ENCODE peak calls at places on chromosomes 3 and 15, in four cellular contexts. H, X, C and R are unnamed samples.

GRCh38 chr3:45261333-45262110 is 35.4 kb upstream of the TMEM158 start:
- DNase-seq in H (no peak), C (no peak), X (no peak), R (no peak)

GRCh38 chr15:39504812-39505211 is 76.1 kb upstream of the THBS1 start:
- DNase-seq in X (peak), H (peak), C (no peak), R (peak)

GRCh38 chr15:101487060-101487459 is 2.4 kb downstream of the PCSK6 start:
- DNase-seq in H (no peak), X (no peak), C (no peak), R (no peak)

GRCh38 chr3:148815316-148815715 is 12.3 kb upstream of the CPB1 start:
- DNase-seq in C (no peak), X (no peak), H (no peak), R (no peak)

GRCh38 chr3:172530566-172530965 is 7.3 kb upstream of the TNFSF10 start:
- DNase-seq in X (no peak), C (no peak), H (peak), R (no peak)

GRCh38 chr3:47780727-47781325 is 867 bp downstream of the SMARCC1 start:
- DNase-seq in X (no peak), C (no peak), H (peak), R (peak)

GRCh38 chr3:71491141-71491752 is 92.3 kb downstream of the FOXP1 start:
- DNase-seq in H (no peak), X (no peak), C (no peak), R (no peak)

GRCh38 chr3:125683067-125683844 is 88.0 kb upstream of the OSBPL11 start:
- DNase-seq in H (peak), C (no peak), X (no peak), R (no peak)

GRCh38 chr3:173891272-173892100 is 493.9 kb downstream of the NLGN1 start:
- DNase-seq in H (peak), C (no peak), X (no peak), R (peak)

GRCh38 chr3:50542177-50543034 is 25.1 kb downstream of the C3orf18 start:
- DNase-seq in X (no peak), H (peak), C (peak), R (peak)

GRCh38 chr3:49013738-49014660 is 4.4 kb downstream of the DALRD3 start:
- DNase-seq in C (peak), H (peak), X (no peak), R (no peak)

GRCh38 chr3:2150576-2150975 is 51.9 kb downstream of the CNTN4 start:
- DNase-seq in X (no peak), C (no peak), H (no peak), R (no peak)

GRCh38 chr3:192841428-192841827 is 76.2 kb downstream of the MB21D2 start:
- DNase-seq in C (no peak), H (no peak), X (no peak), R (no peak)

GRCh38 chr3:111616417-111617105 is 21.4 kb upstream of the ZBED2 start:
- DNase-seq in X (no peak), C (no peak), H (peak), R (no peak)

GRCh38 chr3:177056927-177057326 is 140.4 kb downstream of the TBL1XR1 start:
- DNase-seq in C (no peak), H (no peak), X (no peak), R (no peak)

GRCh38 chr3:41683666-41684350 is 278.1 kb downstream of the ULK4 start:
- DNase-seq in C (peak), X (peak), H (peak), R (peak)

GRCh38 chr3:113505867-113506266 is 9.1 kb downstream of the SPICE1 start:
- DNase-seq in H (no peak), C (no peak), X (no peak), R (no peak)

GRCh38 chr3:3800076-3800448 is 831 bp downstream of the LRRN1 start:
- DNase-seq in H (no peak), X (no peak), C (peak), R (no peak)

GRCh38 chr3:123817413-123817812 is 66.7 kb downstream of the MYLK start:
- DNase-seq in C (no peak), X (no peak), H (peak), R (peak)

GRCh38 chr3:100254168-100254777 is 6.5 kb upstream of the TBC1D23 start:
- DNase-seq in X (no peak), C (peak), H (peak), R (peak)

GRCh38 chr3:125353128-125353527 is 22.0 kb downstream of the ZNF148 start:
- DNase-seq in X (no peak), C (no peak), H (no peak), R (no peak)

GRCh38 chr15:56249080-56249479 is 5.4 kb upstream of the RFX7 start:
- DNase-seq in H (peak), C (peak), X (peak), R (peak)

GRCh38 chr15:31268911-31269784 is 57.5 kb upstream of the KLF13 start:
- DNase-seq in X (no peak), H (no peak), C (peak), R (no peak)

GRCh38 chr3:169562988-169563774 is 100.3 kb downstream of the MECOM start:
- DNase-seq in H (peak), C (no peak), X (no peak), R (no peak)

GRCh38 chr3:169563775-169564059 is 99.8 kb downstream of the MECOM start:
- DNase-seq in X (no peak), C (no peak), H (no peak), R (no peak)

GRCh38 chr3:169564883-169565282 is 98.6 kb downstream of the MECOM start:
- DNase-seq in C (no peak), X (no peak), H (no peak), R (no peak)
- TF ChIP-seq CTCF in C (no peak), X (peak), H (peak), R (peak)

GRCh38 chr15:90441011-90441410 is 53.0 kb downstream of the IQGAP1 start:
- DNase-seq in C (no peak), X (no peak), H (no peak), R (no peak)
- TF ChIP-seq CTCF in C (no peak), X (no peak), H (no peak), R (no peak)

GRCh38 chr3:13479582-13480339 is at the start of gene HDAC11:
- DNase-seq in X (peak), C (peak), H (peak), R (peak)
- TF ChIP-seq CTCF in X (peak), C (no peak), H (no peak), R (peak)

DNA sequence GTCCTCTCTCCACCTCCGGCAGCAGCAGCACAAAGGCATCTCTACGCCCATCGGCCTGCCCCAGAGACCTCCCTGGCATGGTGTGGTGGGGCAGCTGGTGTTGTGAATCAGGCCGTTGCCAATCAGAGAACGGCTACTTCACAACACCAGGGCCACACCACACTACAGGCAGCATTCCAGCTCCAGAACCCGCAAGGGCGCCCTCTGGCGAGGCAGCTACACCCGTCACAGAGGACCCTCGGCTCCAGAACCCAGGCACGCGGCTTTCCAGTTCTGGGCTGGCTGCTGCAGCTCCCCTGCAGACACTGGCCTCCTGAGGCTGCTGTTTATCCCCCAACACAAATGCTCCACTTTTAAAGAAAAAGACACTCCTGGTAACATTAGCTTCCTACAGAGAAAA is 127.5 kb upstream of the TOPAZ1 start:
- DNase-seq in X (no peak), H (peak), C (peak), R (no peak)
- TF ChIP-seq CTCF in X (peak), H (peak), C (no peak), R (peak)

GRCh38 chr3:161247049-161247448 is 25.9 kb downstream of the NMD3 start:
- DNase-seq in X (no peak), C (no peak), H (no peak), R (no peak)
- TF ChIP-seq CTCF in X (no peak), C (no peak), H (no peak), R (no peak)

GRCh38 chr15:85330941-85331588 is 49.3 kb upstream of the AKAP13 start:
- DNase-seq in C (peak), H (peak), X (peak), R (peak)
- TF ChIP-seq CTCF in C (peak), H (peak), X (peak), R (peak)

GRCh38 chr3:57911588-57911987 is 96.6 kb upstream of the FLNB start:
- DNase-seq in X (no peak), H (no peak), C (no peak), R (peak)

DNA sequence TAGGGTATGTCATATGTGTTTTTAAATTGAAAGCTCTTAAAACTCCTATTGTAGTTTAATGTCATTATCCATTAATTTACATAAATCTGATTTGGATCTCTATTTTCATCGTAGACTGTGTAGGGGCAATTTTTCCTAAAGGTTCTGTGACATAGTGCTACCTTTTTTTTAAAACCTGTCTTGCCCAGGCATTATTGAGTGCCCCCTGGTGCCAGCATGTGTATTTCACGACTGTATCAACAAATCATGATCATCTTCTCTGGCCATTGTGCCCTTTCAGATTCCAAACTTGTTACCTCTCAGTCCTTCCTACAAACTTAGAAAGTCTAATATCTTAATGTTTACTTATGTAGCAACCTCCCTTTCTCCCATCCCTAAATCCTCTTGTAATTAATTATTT is 97.2 kb upstream of the FLNB start:
- DNase-seq in H (peak), X (no peak), C (peak), R (no peak)
- TF ChIP-seq CTCF in H (peak), X (peak), C (no peak), R (peak)

DNA sequence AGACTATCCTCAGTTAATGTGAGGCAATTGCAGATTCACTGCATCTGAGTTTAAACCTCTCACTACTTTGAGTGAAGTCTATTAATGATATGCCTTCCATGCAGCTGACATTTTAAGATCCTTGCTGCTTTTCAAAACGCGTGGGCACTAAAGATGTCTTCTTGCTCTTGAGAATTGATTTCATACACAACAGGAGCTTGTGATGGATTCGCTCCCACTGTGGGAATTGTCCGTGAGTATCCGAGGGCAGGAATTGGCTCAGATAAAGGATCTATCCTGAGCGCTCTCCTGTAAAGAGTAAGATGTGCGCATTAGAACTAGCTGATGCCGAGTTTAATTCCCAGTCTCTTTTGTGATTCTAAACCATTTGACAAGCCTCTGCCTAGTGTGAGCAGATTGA is 167.9 kb downstream of the ROBO2 start:
- DNase-seq in H (no peak), C (no peak), X (no peak), R (no peak)
- TF ChIP-seq CTCF in H (no peak), C (no peak), X (no peak), R (no peak)

DNA sequence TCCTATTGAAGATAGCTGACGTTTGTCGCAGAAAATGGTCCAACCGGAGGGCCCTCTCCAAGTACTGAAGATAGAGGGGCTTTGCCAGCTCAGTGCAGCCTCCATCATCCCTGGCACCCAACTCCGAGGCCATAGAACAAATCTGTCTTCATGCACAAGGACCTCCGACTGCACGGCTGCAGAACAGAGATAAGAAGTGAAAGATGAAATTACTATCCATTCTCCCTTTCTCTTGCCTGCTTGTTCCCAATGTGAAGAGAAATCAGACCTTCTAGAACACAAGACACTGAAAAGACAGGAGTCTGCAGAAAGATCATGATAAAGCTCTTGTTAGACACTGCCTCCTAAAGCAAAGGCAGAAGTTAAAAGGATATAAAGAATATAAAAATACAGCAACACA is 19.9 kb downstream of the INO80 start:
- DNase-seq in H (no peak), C (no peak), X (no peak), R (no peak)
- TF ChIP-seq CTCF in H (no peak), C (no peak), X (no peak), R (no peak)

GRCh38 chr15:79923515-79924169 is 26.8 kb upstream of the MTHFS start:
- DNase-seq in X (peak), C (peak), H (peak), R (peak)
- TF ChIP-seq CTCF in X (no peak), C (no peak), H (no peak), R (no peak)